ENCODE peak calls at places on chromosomes 16 and 17, in seven cellular contexts. One of them, this sample, is unnamed.

GRCh38 chr16:23948949-23949392 is 113.2 kb downstream of the PRKCB start:
- DNase-seq in NCI-H2081 treated with DMSO at 0.1 percent for 48 hours: no peak
- DNase-seq in tibial nerve: no peak
- DNase-seq in COR-L47: no peak
- DNase-seq in DMS153: peak; percentile 80
- DNase-seq in HT-29: no peak
- DNase-seq in ELR: no peak
- DNase-seq in this sample: no peak

GRCh38 chr17:44350733-44351226 is 5.7 kb downstream of the GRN start:
- DNase-seq in NCI-H2081 treated with DMSO at 0.1 percent for 48 hours: no peak
- DNase-seq in tibial nerve: peak; percentile 52
- DNase-seq in COR-L47: peak; percentile 31
- DNase-seq in DMS153: no peak
- DNase-seq in HT-29: peak; percentile 70
- DNase-seq in ELR: peak; percentile 74
- DNase-seq in this sample: no peak

GRCh38 chr17:14442798-14443553 is 142.1 kb downstream of the HS3ST3B1 start:
- DNase-seq in NCI-H2081 treated with DMSO at 0.1 percent for 48 hours: no peak
- DNase-seq in tibial nerve: no peak
- DNase-seq in COR-L47: no peak
- DNase-seq in DMS153: no peak
- DNase-seq in HT-29: no peak
- DNase-seq in ELR: no peak
- DNase-seq in this sample: no peak

GRCh38 chr16:21158208-21159110 is at the start of gene LDAF1:
- DNase-seq in NCI-H2081 treated with DMSO at 0.1 percent for 48 hours: peak; percentile 6
- DNase-seq in tibial nerve: peak; percentile 61
- DNase-seq in COR-L47: peak; percentile 10
- DNase-seq in DMS153: peak; percentile 50
- DNase-seq in HT-29: peak; percentile 84
- DNase-seq in ELR: peak; percentile 83
- DNase-seq in this sample: peak; percentile 24

GRCh38 chr17:72189781-72190593 is 69.2 kb downstream of the SOX9 start:
- DNase-seq in NCI-H2081 treated with DMSO at 0.1 percent for 48 hours: no peak
- DNase-seq in tibial nerve: no peak
- DNase-seq in COR-L47: no peak
- DNase-seq in DMS153: peak; percentile 33
- DNase-seq in HT-29: no peak
- DNase-seq in ELR: no peak
- DNase-seq in this sample: no peak

GRCh38 chr17:66190738-66191606 is 961 bp downstream of the CEP112 start:
- DNase-seq in NCI-H2081 treated with DMSO at 0.1 percent for 48 hours: no peak
- DNase-seq in tibial nerve: no peak
- DNase-seq in COR-L47: no peak
- DNase-seq in DMS153: no peak
- DNase-seq in HT-29: no peak
- DNase-seq in ELR: peak; percentile 64
- DNase-seq in this sample: peak; percentile 39

GRCh38 chr17:44807817-44808155 is 22.3 kb downstream of the GJC1 start:
- DNase-seq in NCI-H2081 treated with DMSO at 0.1 percent for 48 hours: no peak
- DNase-seq in tibial nerve: no peak
- DNase-seq in COR-L47: no peak
- DNase-seq in DMS153: no peak
- DNase-seq in HT-29: no peak
- DNase-seq in ELR: no peak
- DNase-seq in this sample: no peak

GRCh38 chr16:48537909-48538745 is 71.9 kb downstream of the N4BP1 start:
- DNase-seq in NCI-H2081 treated with DMSO at 0.1 percent for 48 hours: no peak
- DNase-seq in tibial nerve: peak; percentile 62
- DNase-seq in COR-L47: no peak
- DNase-seq in DMS153: no peak
- DNase-seq in HT-29: no peak
- DNase-seq in ELR: no peak
- DNase-seq in this sample: no peak

GRCh38 chr16:56614549-56614991 is 6.2 kb downstream of the MT2A start:
- DNase-seq in NCI-H2081 treated with DMSO at 0.1 percent for 48 hours: no peak
- DNase-seq in tibial nerve: no peak
- DNase-seq in COR-L47: no peak
- DNase-seq in DMS153: no peak
- DNase-seq in HT-29: no peak
- DNase-seq in ELR: peak; percentile 95
- DNase-seq in this sample: no peak

GRCh38 chr17:3710951-3711383 is 12.7 kb upstream of the HASPIN start:
- DNase-seq in NCI-H2081 treated with DMSO at 0.1 percent for 48 hours: no peak
- DNase-seq in tibial nerve: no peak
- DNase-seq in COR-L47: no peak
- DNase-seq in DMS153: no peak
- DNase-seq in HT-29: peak; percentile 38
- DNase-seq in ELR: peak; percentile 79
- DNase-seq in this sample: peak; percentile 24

GRCh38 chr17:39703913-39704312 is 4.0 kb downstream of the ERBB2 start:
- DNase-seq in NCI-H2081 treated with DMSO at 0.1 percent for 48 hours: no peak
- DNase-seq in tibial nerve: no peak
- DNase-seq in COR-L47: no peak
- DNase-seq in DMS153: no peak
- DNase-seq in HT-29: no peak
- DNase-seq in ELR: no peak
- DNase-seq in this sample: no peak

GRCh38 chr16:67842509-67843342 is 606 bp downstream of the THAP11 start:
- DNase-seq in NCI-H2081 treated with DMSO at 0.1 percent for 48 hours: no peak
- DNase-seq in tibial nerve: no peak
- DNase-seq in COR-L47: peak; percentile 62
- DNase-seq in DMS153: no peak
- DNase-seq in HT-29: peak; percentile 65
- DNase-seq in ELR: peak; percentile 70
- DNase-seq in this sample: no peak

GRCh38 chr17:80122026-80122575 is 20.7 kb downstream of the GAA start:
- DNase-seq in NCI-H2081 treated with DMSO at 0.1 percent for 48 hours: no peak
- DNase-seq in tibial nerve: no peak
- DNase-seq in COR-L47: no peak
- DNase-seq in DMS153: no peak
- DNase-seq in HT-29: no peak
- DNase-seq in ELR: no peak
- DNase-seq in this sample: no peak

GRCh38 chr17:79050591-79050990 is 24.0 kb upstream of the ENGASE start:
- DNase-seq in NCI-H2081 treated with DMSO at 0.1 percent for 48 hours: no peak
- DNase-seq in tibial nerve: no peak
- DNase-seq in COR-L47: no peak
- DNase-seq in DMS153: no peak
- DNase-seq in HT-29: no peak
- DNase-seq in ELR: no peak
- DNase-seq in this sample: no peak

GRCh38 chr16:84330685-84331050 is 36.0 kb downstream of the WFDC1 start:
- DNase-seq in NCI-H2081 treated with DMSO at 0.1 percent for 48 hours: no peak
- DNase-seq in tibial nerve: no peak
- DNase-seq in COR-L47: no peak
- DNase-seq in DMS153: no peak
- DNase-seq in HT-29: no peak
- DNase-seq in ELR: no peak
- DNase-seq in this sample: no peak

GRCh38 chr16:627458-628239 is 3.1 kb upstream of the WFIKKN1 start:
- DNase-seq in NCI-H2081 treated with DMSO at 0.1 percent for 48 hours: no peak
- DNase-seq in tibial nerve: no peak
- DNase-seq in COR-L47: peak; percentile 83
- DNase-seq in DMS153: peak; percentile 70
- DNase-seq in HT-29: peak; percentile 85
- DNase-seq in ELR: no peak
- DNase-seq in this sample: no peak

GRCh38 chr17:77120866-77121265 is 19.9 kb upstream of the SEC14L1 start:
- DNase-seq in NCI-H2081 treated with DMSO at 0.1 percent for 48 hours: no peak
- DNase-seq in tibial nerve: no peak
- DNase-seq in COR-L47: no peak
- DNase-seq in DMS153: no peak
- DNase-seq in HT-29: no peak
- DNase-seq in ELR: no peak
- DNase-seq in this sample: no peak

GRCh38 chr16:66520406-66521194 is 29.3 kb downstream of the TK2 start:
- DNase-seq in NCI-H2081 treated with DMSO at 0.1 percent for 48 hours: no peak
- DNase-seq in tibial nerve: no peak
- DNase-seq in COR-L47: no peak
- DNase-seq in DMS153: no peak
- DNase-seq in HT-29: no peak
- DNase-seq in ELR: no peak
- DNase-seq in this sample: no peak

GRCh38 chr17:73600103-73600871 is 44.0 kb downstream of the SDK2 start:
- DNase-seq in NCI-H2081 treated with DMSO at 0.1 percent for 48 hours: no peak
- DNase-seq in tibial nerve: peak; percentile 23
- DNase-seq in COR-L47: peak; percentile 23
- DNase-seq in DMS153: no peak
- DNase-seq in HT-29: no peak
- DNase-seq in ELR: no peak
- DNase-seq in this sample: no peak

GRCh38 chr17:17139972-17140589 is 66.1 kb downstream of the PLD6 start:
- DNase-seq in NCI-H2081 treated with DMSO at 0.1 percent for 48 hours: no peak
- DNase-seq in tibial nerve: no peak
- DNase-seq in COR-L47: peak; percentile 80
- DNase-seq in DMS153: peak; percentile 17
- DNase-seq in HT-29: no peak
- DNase-seq in ELR: no peak
- DNase-seq in this sample: no peak

This sample was measured in skeletal muscle cell.